ENCODE peak calls at places on chromosome 16, in eight cellular contexts. B is heart right ventricle, D is left lung, M is fibroblast of pulmonary artery, G is dorsolateral prefrontal cortex, J is HFF-Myc, K is pancreas, R is sigmoid colon. Y is an unnamed sample.

GRCh38 chr16:75494696-75495601 is at the start of gene CHST6:
- DNase-seq in J (no peak), M (no peak), D (no peak), G (peak; percentile 80), R (no peak), B (peak; percentile 34), K (peak; percentile 60), Y (no peak)

GRCh38 chr16:49010396-49010795 is 271.2 kb downstream of the CBLN1 start:
- DNase-seq in M (no peak), D (no peak), B (peak; percentile 35), J (no peak), K (no peak), G (no peak), R (no peak), Y (no peak)

GRCh38 chr16:86549076-86549892 is 5.8 kb downstream of the MTHFSD start:
- DNase-seq in D (no peak), M (no peak), R (peak; percentile 40), K (no peak), G (no peak), B (no peak), J (no peak), Y (no peak)

GRCh38 chr16:88769617-88770458 is 15.2 kb downstream of the PIEZO1 start:
- DNase-seq in B (no peak), D (peak; percentile 65), K (peak; percentile 80), M (no peak), G (no peak), J (no peak), R (no peak), Y (peak; percentile 50)

GRCh38 chr16:49727611-49728010 is 128.3 kb downstream of the ZNF423 start:
- DNase-seq in G (no peak), K (no peak), B (no peak), R (no peak), M (no peak), D (no peak), J (no peak), Y (no peak)

GRCh38 chr16:84330685-84331050 is 36.0 kb downstream of the WFDC1 start:
- DNase-seq in K (no peak), R (no peak), D (no peak), G (no peak), M (no peak), J (no peak), B (no peak), Y (no peak)

GRCh38 chr16:81645303-81645702 is 133.8 kb upstream of the PLCG2 start:
- DNase-seq in G (peak; percentile 84), R (peak; percentile 96), M (peak; percentile 91), D (peak; percentile 58), B (peak; percentile 61), J (no peak), K (peak; percentile 95), Y (peak; percentile 80)

GRCh38 chr16:17590711-17591654 is 120.2 kb upstream of the XYLT1 start:
- DNase-seq in B (no peak), D (no peak), R (no peak), M (no peak), G (no peak), J (no peak), K (no peak), Y (no peak)

GRCh38 chr16:80260906-80261311 is 279.9 kb upstream of the DYNLRB2 start:
- DNase-seq in M (no peak), G (no peak), K (no peak), J (no peak), R (no peak), D (no peak), B (no peak), Y (no peak)

GRCh38 chr16:24747425-24747824 is 18.0 kb downstream of the TNRC6A start:
- DNase-seq in G (no peak), K (no peak), R (no peak), M (no peak), B (no peak), D (no peak), J (no peak), Y (no peak)

GRCh38 chr16:26664086-26664485 is 402.6 kb upstream of the C16orf82 start:
- DNase-seq in J (no peak), D (no peak), G (no peak), B (no peak), R (no peak), K (no peak), M (no peak), Y (no peak)

GRCh38 chr16:71637398-71637797 is 11.4 kb downstream of the MARVELD3 start:
- DNase-seq in D (no peak), J (no peak), R (no peak), K (no peak), G (no peak), B (no peak), M (peak; percentile 77), Y (peak; percentile 76)
- TF ChIP-seq CTCF in D (no peak), J (no peak), R (no peak), K (no peak), G (no peak), B (no peak), M (no peak), Y (no peak)

DNA sequence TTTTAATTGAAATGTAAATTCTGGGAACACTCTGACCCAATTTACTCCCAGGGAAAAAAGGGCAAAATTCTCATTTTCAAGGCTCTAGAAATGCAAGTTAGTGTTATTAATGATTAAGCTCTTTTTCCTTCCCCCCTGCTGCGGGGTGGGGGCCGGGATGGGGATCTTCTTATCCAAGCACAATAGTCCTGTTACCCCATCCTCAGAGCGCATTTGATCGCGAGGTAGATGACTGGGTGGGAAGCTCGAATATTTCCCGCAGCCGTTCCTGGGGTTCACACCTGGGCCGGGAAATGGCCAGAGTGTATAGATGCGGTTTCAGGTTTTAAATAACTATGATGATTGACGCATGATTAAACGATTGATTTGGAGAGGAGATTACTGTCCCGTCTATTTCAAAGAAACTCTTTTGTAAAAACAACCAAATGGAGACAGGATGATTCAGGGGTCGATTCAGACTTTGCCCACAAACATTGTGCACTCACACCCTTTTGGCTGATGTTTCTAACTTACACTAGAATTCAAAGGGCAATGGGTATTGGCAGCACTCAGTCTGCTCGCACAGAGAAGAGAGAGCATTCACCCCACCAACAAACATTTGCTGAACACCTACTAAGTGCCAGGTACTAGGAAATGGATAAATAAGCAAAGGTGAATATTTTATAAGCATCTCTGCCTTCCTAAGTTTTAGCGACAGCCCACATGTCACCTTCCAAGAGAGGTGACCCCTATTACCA is 55.0 kb downstream of the SALL1 start:
- DNase-seq in G (no peak), D (no peak), M (no peak), B (no peak), J (no peak), R (no peak), K (no peak), Y (no peak)
- H3K4me3 ChIP-seq in G (peak overlapping the region; percentile 42), D (no peak overlapping the region), M (no peak overlapping the region), B (no peak overlapping the region), J (no peak overlapping the region), R (no peak overlapping the region), K (no peak overlapping the region), Y (no peak overlapping the region)

GRCh38 chr16:55294947-55295346 is 29.1 kb upstream of the IRX6 start:
- DNase-seq in K (no peak), G (no peak), D (no peak), J (no peak), M (no peak), B (peak; percentile 43), R (no peak), Y (no peak)

GRCh38 chr16:55297062-55297909 is 26.7 kb upstream of the IRX6 start:
- DNase-seq in G (no peak), R (no peak), B (no peak), K (no peak), D (no peak), M (no peak), J (no peak), Y (peak; percentile 1)

GRCh38 chr16:55292491-55292890 is 31.5 kb upstream of the IRX6 start:
- DNase-seq in B (no peak), M (no peak), K (no peak), D (no peak), J (no peak), R (no peak), G (no peak), Y (no peak)

GRCh38 chr16:55291847-55292246 is 32.2 kb upstream of the IRX6 start:
- DNase-seq in D (no peak), B (no peak), R (no peak), J (no peak), K (no peak), M (no peak), G (no peak), Y (no peak)

DNA sequence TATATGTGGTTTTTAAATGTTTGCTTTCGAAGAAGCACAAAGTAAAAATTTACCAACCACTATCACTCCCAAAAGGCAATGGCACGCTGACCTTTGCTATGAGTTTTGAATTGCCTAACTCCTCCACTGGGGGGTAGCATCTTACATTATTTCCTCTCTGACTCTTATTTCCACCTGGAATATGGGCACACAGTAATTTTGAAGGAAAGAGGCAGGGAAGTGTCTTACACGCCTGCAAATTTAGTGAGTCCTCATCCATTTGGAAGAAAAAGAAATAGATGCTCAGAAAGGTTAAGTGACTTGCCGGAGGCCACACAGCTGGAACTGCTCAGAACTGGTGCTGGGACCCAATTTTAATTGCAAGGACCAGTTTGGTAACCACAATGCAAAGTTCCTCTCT is 29.9 kb upstream of the IRX6 start:
- DNase-seq in G (no peak), R (no peak), K (no peak), M (no peak), D (no peak), J (no peak), B (no peak), Y (no peak)
- TF ChIP-seq CTCF in G (no peak), R (no peak), K (no peak), M (no peak), D (no peak), J (peak; percentile 11), B (no peak), Y (no peak)

GRCh38 chr16:1019934-1020305 is 38.4 kb downstream of the SOX8 start:
- DNase-seq in R (no peak), B (no peak), J (no peak), G (no peak), M (no peak), D (no peak), K (no peak), Y (no peak)

GRCh38 chr16:1020591-1020990 is 39.0 kb downstream of the SOX8 start:
- DNase-seq in G (no peak), B (no peak), J (no peak), K (no peak), M (no peak), R (no peak), D (no peak), Y (no peak)

GRCh38 chr16:1021553-1022160 is 40.1 kb downstream of the SOX8 start:
- DNase-seq in G (no peak), K (no peak), D (no peak), M (no peak), J (no peak), R (no peak), B (no peak), Y (no peak)

GRCh38 chr16:1018447-1018846 is 36.9 kb downstream of the SOX8 start:
- DNase-seq in R (no peak), J (no peak), D (no peak), B (no peak), M (no peak), K (no peak), G (no peak), Y (no peak)

DNA sequence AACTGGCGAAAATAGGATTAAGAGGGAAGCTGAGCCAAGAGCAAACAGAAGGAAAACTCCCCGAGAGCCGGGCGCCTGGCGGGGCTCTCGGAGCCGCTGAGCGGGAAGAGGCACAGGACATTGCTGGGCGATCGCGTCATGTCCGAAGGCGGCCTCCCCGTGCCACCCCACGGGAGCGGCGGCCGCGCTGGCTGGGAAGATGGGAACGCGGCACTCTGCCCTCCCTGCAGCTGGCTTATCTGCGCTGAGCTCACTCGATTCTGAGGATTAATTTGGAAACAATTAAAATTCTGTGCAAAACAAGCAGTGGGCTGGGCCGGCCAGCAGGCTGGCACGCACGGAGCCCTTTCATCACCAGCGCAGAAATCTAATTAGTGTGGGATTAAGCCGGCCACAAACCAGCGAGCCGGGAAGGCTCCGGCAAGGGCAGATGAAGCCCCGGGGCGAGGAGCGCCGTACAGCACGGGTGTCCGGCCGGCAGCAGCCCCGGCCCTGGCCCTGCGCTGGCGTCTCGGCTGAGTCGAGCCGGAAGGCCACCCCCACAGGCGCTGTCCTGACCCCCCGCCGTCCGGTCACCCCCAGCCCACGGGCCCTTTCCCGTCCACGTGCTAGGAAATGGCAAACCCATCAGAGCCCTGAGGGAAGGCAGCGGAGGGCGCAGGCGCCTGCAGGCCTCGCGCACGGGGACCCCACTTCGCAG is 37.8 kb downstream of the SOX8 start:
- DNase-seq in M (peak; percentile 58), B (peak; percentile 58), R (no peak), J (no peak), K (no peak), G (peak; percentile 82), D (no peak), Y (peak; percentile 27)
- H3K4me3 ChIP-seq in M (peak overlapping the region; percentile 27), B (peak overlapping the region; percentile 35), R (no peak overlapping the region), J (peak overlapping the region; percentile 11), K (peak overlapping the region; percentile 1), G (peak overlapping the region; percentile 59), D (no peak overlapping the region), Y (peak overlapping the region; percentile 21)

Y was measured in fibroblast of villous mesenchyme.